ENCODE peak calls at places on chromosomes 7 and 10, in ten cellular contexts. O is CD8-positive, alpha-beta memory T cell; Y is WERI-Rb-1; B is psoas muscle; I is sigmoid colon; V is SJSA1; Z is OCI-LY7; G is MM.1S; T is aorta; H is SJCRH30. Q is an unnamed sample. For H3K36me3 and H3K9me3, the result is how much of the 10 kb centered on the place peaks cover.

GRCh38 chr7:45881759-45882464 is 6.4 kb upstream of the IGFBP1 start:
- DNase-seq in V (no peak), Y (no peak), T (no peak), I (no peak), G (no peak), O (no peak), Z (no peak), B (no peak), H (no peak), Q (peak)

GRCh38 chr10:58475322-58476277 is 37.1 kb upstream of the BICC1 start:
- DNase-seq in O (no peak), Y (no peak), G (peak), B (no peak), H (no peak), T (no peak), I (no peak), V (peak), Z (no peak), Q (peak)

GRCh38 chr7:44867073-44867990 is 18.0 kb downstream of the PURB start:
- DNase-seq in O (no peak), Z (no peak), T (no peak), Y (no peak), H (peak), V (peak), B (no peak), I (peak), G (no peak), Q (peak)

GRCh38 chr7:149833495-149834130 is 4.6 kb upstream of the ZNF862 start:
- DNase-seq in Y (no peak), O (peak), I (peak), T (no peak), Z (no peak), V (no peak), H (no peak), B (no peak), G (no peak), Q (no peak)

GRCh38 chr7:156773966-156774365 is 119.0 kb downstream of the LMBR1 start:
- DNase-seq in O (no peak), B (no peak), T (no peak), I (no peak), G (no peak), H (no peak), Z (no peak), V (no peak), Y (no peak), Q (no peak)

GRCh38 chr10:129319934-129320333 is 147.1 kb upstream of the MGMT start:
- DNase-seq in B (no peak), H (no peak), I (no peak), G (no peak), V (no peak), O (no peak), T (no peak), Z (no peak), Y (no peak), Q (no peak)

GRCh38 chr10:29107866-29108498 is 180.9 kb upstream of the LYZL1 start:
- DNase-seq in Z (no peak), G (no peak), I (no peak), T (no peak), V (no peak), Y (no peak), B (no peak), O (no peak), H (no peak), Q (no peak)

GRCh38 chr7:54831644-54832095 is 72.7 kb upstream of the SEC61G start:
- DNase-seq in O (no peak), T (no peak), I (no peak), B (no peak), Y (no peak), H (no peak), V (no peak), G (no peak), Z (no peak), Q (no peak)

GRCh38 chr7:56097700-56098099 is 4.9 kb upstream of the PHKG1 start:
- DNase-seq in I (peak), B (no peak), G (peak), O (no peak), Y (no peak), Z (no peak), T (peak), V (peak), H (no peak), Q (peak)

GRCh38 chr10:45580781-45581496 is 91.6 kb downstream of the ZFAND4 start:
- DNase-seq in B (no peak), G (peak), Z (peak), O (no peak), Y (no peak), I (no peak), H (no peak), V (no peak), T (no peak), Q (no peak)

GRCh38 chr7:128076831-128077271 is 45.6 kb upstream of the LRRC4 start:
- DNase-seq in B (peak), T (peak), Z (no peak), G (no peak), I (peak), O (no peak), H (no peak), Y (peak), V (no peak), Q (peak)

GRCh38 chr7:44411306-44411705 is 79.2 kb downstream of the NUDCD3 start:
- DNase-seq in V (no peak), Z (no peak), B (no peak), H (no peak), G (no peak), O (no peak), T (no peak), Y (no peak), I (no peak), Q (no peak)

GRCh38 chr10:36542493-36542892 is 582.9 kb upstream of the ANKRD30A start:
- DNase-seq in Y (no peak), T (no peak), G (no peak), V (no peak), Z (no peak), O (no peak), H (no peak), I (no peak), B (no peak), Q (no peak)

GRCh38 chr10:74738052-74738451 is 88.3 kb upstream of the KAT6B start:
- DNase-seq in G (peak), Z (peak), I (no peak), O (no peak), H (no peak), B (no peak), Y (no peak), T (no peak), V (no peak), Q (no peak)

GRCh38 chr7:27160147-27160545 is 3.7 kb upstream of the HOXA7 start:
- DNase-seq in H (no peak), I (peak), O (no peak), T (peak), Z (no peak), Y (no peak), V (no peak), B (peak), G (no peak), Q (no peak)

GRCh38 chr7:21915140-21915539 is 30.6 kb downstream of the CDCA7L start:
- DNase-seq in B (no peak), V (no peak), O (no peak), G (no peak), Z (no peak), Y (no peak), I (no peak), T (no peak), H (no peak), Q (no peak)

GRCh38 chr10:71975891-71976725 is 11.9 kb downstream of the CHST3 start:
- DNase-seq in B (peak), Z (no peak), H (no peak), G (no peak), O (no peak), Y (peak), T (peak), V (peak), I (peak), Q (peak)

GRCh38 chr10:114767101-114767588 is 54.4 kb upstream of the FHIP2A start:
- DNase-seq in I (no peak), O (no peak), Y (no peak), H (no peak), G (no peak), V (no peak), B (no peak), T (no peak), Z (no peak), Q (peak)

GRCh38 chr10:91552706-91553105 is 80.2 kb downstream of the PPP1R3C start:
- DNase-seq in Y (peak), G (no peak), H (peak), Z (no peak), I (no peak), T (no peak), O (no peak), B (no peak), V (no peak), Q (no peak)

DNA sequence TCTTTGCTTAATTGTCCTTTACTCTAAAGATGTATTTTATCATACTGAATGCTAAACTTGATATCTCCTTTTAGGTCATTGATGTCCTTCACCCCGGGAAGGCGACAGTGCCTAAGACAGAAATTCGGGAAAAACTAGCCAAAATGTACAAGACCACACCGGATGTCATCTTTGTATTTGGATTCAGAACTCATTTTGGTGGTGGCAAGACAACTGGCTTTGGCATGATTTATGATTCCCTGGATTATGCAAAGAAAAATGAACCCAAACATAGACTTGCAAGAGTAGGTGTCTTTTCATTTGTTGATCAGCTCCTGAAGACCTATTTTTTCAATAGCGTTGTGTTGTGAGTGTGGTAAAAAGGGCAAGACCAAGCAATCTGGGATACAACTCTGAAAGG is 1.8 kb downstream of the RPS24 start:
- DNase-seq in T (no peak), H (no peak), V (no peak), Y (no peak), I (no peak), B (no peak), O (no peak), Z (no peak), G (no peak), Q (no peak)
- H3K4me3 ChIP-seq in T (no peak), H (peak), V (no peak), Y (no peak), I (peak), B (peak), O (no peak), Z (peak), G (peak), Q (peak)

GRCh38 chr10:48976208-48976607 is 36.6 kb upstream of the LRRC18 start:
- DNase-seq in H (peak), Y (peak), B (no peak), O (no peak), Z (peak), T (no peak), G (peak), I (no peak), V (no peak), Q (no peak)

GRCh38 chr10:48970654-48971053 is 31.0 kb upstream of the LRRC18 start:
- DNase-seq in O (no peak), B (no peak), Z (no peak), T (no peak), Y (no peak), H (no peak), G (no peak), V (no peak), I (no peak), Q (no peak)

GRCh38 chr10:48978318-48978717 is 38.7 kb upstream of the LRRC18 start:
- DNase-seq in O (no peak), G (no peak), H (no peak), T (no peak), Y (no peak), Z (no peak), V (no peak), I (no peak), B (no peak), Q (no peak)

GRCh38 chr10:48973065-48973464 is 33.4 kb upstream of the LRRC18 start:
- DNase-seq in G (no peak), T (no peak), I (no peak), B (no peak), O (no peak), V (no peak), Z (no peak), Y (no peak), H (no peak), Q (no peak)

DNA sequence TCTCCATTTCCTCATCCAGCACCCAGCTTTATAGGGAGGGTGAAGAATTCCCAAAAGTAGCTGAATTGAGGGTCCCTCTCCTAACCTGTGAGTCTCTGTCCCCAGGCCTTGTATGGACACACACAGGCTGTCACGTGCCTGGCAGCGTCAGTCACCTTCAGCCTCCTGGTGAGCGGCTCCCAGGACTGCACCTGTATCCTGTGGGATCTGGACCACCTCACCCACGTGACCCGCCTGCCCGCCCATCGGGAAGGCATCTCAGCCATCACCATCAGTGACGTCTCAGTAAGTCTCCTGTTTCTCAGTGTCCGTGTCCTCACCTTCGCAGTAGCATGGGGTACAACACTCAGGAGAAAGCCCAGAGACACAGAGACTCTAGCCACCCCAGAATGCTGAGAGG is 35.1 kb upstream of the LRRC18 start:
- DNase-seq in G (no peak), B (no peak), Y (no peak), T (no peak), I (no peak), Z (no peak), V (no peak), O (no peak), H (no peak), Q (no peak)
- H3K36me3 ChIP-seq in G (under half), B (under half), Y (under half), T (under half), I (under half), Z (half or more), V (under half), O (under half), H (under half), Q (under half)

GRCh38 chr7:68433462-68433861 is 1164.8 kb upstream of the AUTS2 start:
- DNase-seq in V (no peak), O (no peak), I (no peak), Z (no peak), H (no peak), Y (no peak), T (no peak), B (no peak), G (no peak), Q (no peak)
- H3K9me3 ChIP-seq in V (under half), O (under half), I (under half), Z (under half), H (under half), Y (under half), T (under half), B (under half), G (under half), Q (under half)

GRCh38 chr7:66627151-66627681 is 1.5 kb upstream of the KCTD7 start:
- DNase-seq in O (no peak), T (no peak), B (no peak), Y (no peak), I (peak), V (no peak), G (no peak), Z (peak), H (no peak), Q (no peak)
- H3K4me3 ChIP-seq in O (no peak), T (no peak), B (peak), Y (no peak), I (peak), V (no peak), G (peak), Z (peak), H (no peak), Q (no peak)

DNA sequence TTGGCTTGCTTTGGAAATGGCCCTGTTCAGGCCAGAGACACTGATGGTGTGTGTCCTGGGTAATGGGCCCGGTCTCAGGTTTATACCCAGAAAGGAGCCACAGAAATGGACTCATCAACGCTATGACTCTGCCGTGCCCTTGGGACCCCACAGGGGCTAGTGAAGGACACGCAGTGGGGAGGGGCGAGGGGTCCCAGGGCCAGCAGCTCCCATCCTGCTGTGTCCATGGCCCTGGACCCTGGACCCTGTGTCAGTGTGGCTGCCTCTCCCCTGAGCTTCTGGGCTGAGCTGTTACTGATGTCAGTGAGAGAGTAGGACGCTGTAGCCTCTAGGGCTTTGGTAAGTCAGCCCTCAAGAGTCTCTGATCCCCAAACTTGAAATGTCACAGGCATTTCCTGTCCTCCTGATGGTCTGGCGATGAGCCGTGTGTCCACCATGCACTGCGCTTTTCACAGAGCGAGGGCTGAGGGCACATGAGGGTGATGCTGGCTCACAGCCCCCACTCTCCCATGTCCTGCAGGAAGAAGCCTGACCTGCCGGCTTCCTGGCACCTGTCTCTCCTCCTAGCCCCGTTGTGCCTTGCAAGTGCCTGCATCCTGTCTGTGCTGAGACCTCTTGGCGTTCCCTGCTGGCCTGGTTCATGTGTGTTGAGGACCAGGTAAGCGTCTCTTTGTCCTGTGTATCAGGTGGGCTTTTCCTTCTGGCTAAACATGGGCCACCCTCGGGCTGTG is 4.4 kb downstream of the ZNF316 start:
- DNase-seq in Y (no peak), Z (no peak), V (no peak), I (no peak), H (no peak), B (no peak), O (no peak), G (no peak), T (no peak), Q (no peak)
- H3K36me3 ChIP-seq in Y (half or more), Z (half or more), V (half or more), I (under half), H (half or more), B (under half), O (under half), G (under half), T (under half), Q (half or more)

GRCh38 chr10:43640603-43641002 is 8.1 kb downstream of the ZNF32 start:
- DNase-seq in G (no peak), I (no peak), T (no peak), O (no peak), Z (no peak), V (no peak), H (no peak), Y (no peak), B (no peak), Q (no peak)
- H3K9me3 ChIP-seq in G (under half), I (half or more), T (under half), O (under half), Z (under half), V (under half), H (under half), Y (under half), B (under half), Q (under half)

DNA sequence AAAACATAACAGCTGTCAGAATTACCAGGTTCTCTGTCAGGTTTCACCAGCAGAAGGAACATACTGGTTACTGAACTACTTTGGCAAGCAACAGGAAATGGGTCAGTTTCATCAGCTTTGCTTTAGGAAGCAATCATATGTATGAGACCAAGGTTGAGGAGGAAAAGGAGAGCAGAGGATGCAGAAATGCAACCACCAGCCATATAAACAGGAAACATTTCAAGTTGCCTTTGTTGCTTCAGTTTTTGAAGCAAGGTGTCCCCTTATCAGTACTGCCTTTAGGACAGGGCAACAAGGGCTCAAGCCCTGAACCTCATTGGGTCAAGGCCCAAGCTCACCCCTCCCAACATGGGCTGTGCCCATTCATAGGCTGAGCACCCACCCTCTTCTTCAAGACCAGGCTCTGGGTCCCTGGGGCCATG is 10.2 kb downstream of the HIPK2 start:
- DNase-seq in Y (no peak), I (no peak), G (peak), Z (peak), V (no peak), T (no peak), O (no peak), B (no peak), H (no peak), Q (no peak)
- H3K4me3 ChIP-seq in Y (no peak), I (no peak), G (peak), Z (no peak), V (no peak), T (no peak), O (peak), B (no peak), H (no peak), Q (no peak)

DNA sequence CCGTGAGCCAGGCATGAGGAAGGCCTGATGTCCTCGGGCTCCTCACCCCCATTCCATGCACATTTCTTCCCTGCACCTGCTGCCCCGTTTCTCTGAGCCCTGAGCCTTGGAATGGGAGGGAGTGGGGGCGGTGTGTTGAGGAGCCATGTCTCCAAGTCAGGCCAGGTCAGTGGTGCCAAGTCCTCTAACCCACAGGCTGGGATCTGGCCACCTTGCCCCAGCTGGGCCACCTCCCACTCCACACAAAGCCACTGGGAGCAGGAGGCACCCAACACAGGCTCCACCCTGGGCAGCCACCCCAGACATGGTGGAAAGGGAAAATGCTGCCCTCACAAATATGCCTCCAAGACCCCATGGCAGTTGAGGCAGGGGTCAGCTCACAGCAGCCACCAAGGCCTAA is 27.7 kb downstream of the ZCCHC24 start:
- DNase-seq in I (peak), H (no peak), G (no peak), Z (no peak), B (peak), V (no peak), T (peak), O (no peak), Y (no peak), Q (no peak)
- H3K36me3 ChIP-seq in I (under half), H (half or more), G (under half), Z (under half), B (under half), V (under half), T (under half), O (under half), Y (under half), Q (under half)